ENCODE peak calls at places on chromosomes 1 and 21, in four cellular contexts. Y, M, B and R are unnamed samples.

GRCh38 chr1:185679220-185679619 is 55.0 kb upstream of the HMCN1 start:
- DNase-seq in Y (no peak), M (no peak), B (no peak), R (no peak)

GRCh38 chr1:26010800-26011199 is 10.8 kb upstream of the EXTL1 start:
- DNase-seq in Y (no peak), M (no peak), B (no peak), R (no peak)

GRCh38 chr1:224498574-224499170 is 64.1 kb upstream of the WDR26 start:
- DNase-seq in Y (peak; percentile 24), M (no peak), B (peak; percentile 98), R (peak; percentile 88)

GRCh38 chr1:210687582-210688279 is 359.0 kb downstream of the HHAT start:
- DNase-seq in Y (no peak), M (no peak), B (no peak), R (no peak)

GRCh38 chr1:210792703-210793102 is 341.2 kb downstream of the KCNH1 start:
- DNase-seq in Y (no peak), M (no peak), B (no peak), R (peak; percentile 65)

GRCh38 chr1:151510020-151510405 is 1.2 kb upstream of the CGN start:
- DNase-seq in Y (no peak), M (no peak), B (peak; percentile 85), R (no peak)

GRCh38 chr21:45378258-45378966 is 26.6 kb upstream of the COL18A1 start:
- DNase-seq in Y (peak; percentile 17), M (no peak), B (peak; percentile 71), R (no peak)

GRCh38 chr1:66333463-66334232 is 200.3 kb upstream of the SGIP1 start:
- DNase-seq in Y (no peak), M (no peak), B (no peak), R (no peak)

GRCh38 chr21:37986751-37987399 is 70.6 kb upstream of the KCNJ6 start:
- DNase-seq in Y (no peak), M (no peak), B (no peak), R (no peak)

GRCh38 chr1:212292250-212292924 is 7.2 kb downstream of the PPP2R5A start:
- DNase-seq in Y (no peak), M (no peak), B (no peak), R (no peak)

GRCh38 chr21:17250651-17251294 is 262.1 kb upstream of the CXADR start:
- DNase-seq in Y (no peak), M (no peak), B (no peak), R (no peak)

GRCh38 chr1:8217011-8217711 is 100.8 kb upstream of the SLC45A1 start:
- DNase-seq in Y (peak; percentile 56), M (no peak), B (no peak), R (no peak)

GRCh38 chr1:197321821-197322220 is 53.8 kb downstream of the CRB1 start:
- DNase-seq in Y (no peak), M (no peak), B (no peak), R (no peak)

GRCh38 chr1:106435269-106435668 is 621.2 kb upstream of the PRMT6 start:
- DNase-seq in Y (no peak), M (no peak), B (no peak), R (no peak)

GRCh38 chr21:46144464-46145070 is 10.8 kb downstream of the FTCD start:
- DNase-seq in Y (peak; percentile 17), M (no peak), B (no peak), R (no peak)

GRCh38 chr1:165900576-165901380 is 73.4 kb downstream of the UCK2 start:
- DNase-seq in Y (no peak), M (no peak), B (no peak), R (no peak)

GRCh38 chr1:159228554-159228953 is 23.9 kb downstream of the ACKR1 start:
- DNase-seq in Y (no peak), M (no peak), B (no peak), R (no peak)

GRCh38 chr1:29709711-29710169 is 473.4 kb downstream of the PTPRU start:
- DNase-seq in Y (no peak), M (no peak), B (no peak), R (no peak)

GRCh38 chr1:23249785-23250184 is 32.5 kb upstream of the HTR1D start:
- DNase-seq in Y (no peak), M (no peak), B (no peak), R (no peak)

GRCh38 chr1:180530501-180530900 is 28.1 kb upstream of the ACBD6 start:
- DNase-seq in Y (no peak), M (no peak), B (no peak), R (peak; percentile 79)

GRCh38 chr1:178599745-178600144 is 86.8 kb downstream of the TEX35 start:
- DNase-seq in Y (no peak), M (no peak), B (no peak), R (no peak)

GRCh38 chr1:59498640-59499039 is 201.7 kb downstream of the FGGY start:
- DNase-seq in Y (no peak), M (no peak), B (no peak), R (no peak)

GRCh38 chr1:173963477-173963876 is 46.4 kb upstream of the SERPINC1 start:
- DNase-seq in Y (no peak), M (no peak), B (no peak), R (no peak)

GRCh38 chr1:46061146-46061545 is 71.3 kb downstream of the PIK3R3 start:
- DNase-seq in Y (no peak), M (no peak), B (no peak), R (no peak)

GRCh38 chr1:67888208-67888607 is 54.9 kb upstream of the GNG12 start:
- DNase-seq in Y (no peak), M (no peak), B (no peak), R (no peak)

DNA sequence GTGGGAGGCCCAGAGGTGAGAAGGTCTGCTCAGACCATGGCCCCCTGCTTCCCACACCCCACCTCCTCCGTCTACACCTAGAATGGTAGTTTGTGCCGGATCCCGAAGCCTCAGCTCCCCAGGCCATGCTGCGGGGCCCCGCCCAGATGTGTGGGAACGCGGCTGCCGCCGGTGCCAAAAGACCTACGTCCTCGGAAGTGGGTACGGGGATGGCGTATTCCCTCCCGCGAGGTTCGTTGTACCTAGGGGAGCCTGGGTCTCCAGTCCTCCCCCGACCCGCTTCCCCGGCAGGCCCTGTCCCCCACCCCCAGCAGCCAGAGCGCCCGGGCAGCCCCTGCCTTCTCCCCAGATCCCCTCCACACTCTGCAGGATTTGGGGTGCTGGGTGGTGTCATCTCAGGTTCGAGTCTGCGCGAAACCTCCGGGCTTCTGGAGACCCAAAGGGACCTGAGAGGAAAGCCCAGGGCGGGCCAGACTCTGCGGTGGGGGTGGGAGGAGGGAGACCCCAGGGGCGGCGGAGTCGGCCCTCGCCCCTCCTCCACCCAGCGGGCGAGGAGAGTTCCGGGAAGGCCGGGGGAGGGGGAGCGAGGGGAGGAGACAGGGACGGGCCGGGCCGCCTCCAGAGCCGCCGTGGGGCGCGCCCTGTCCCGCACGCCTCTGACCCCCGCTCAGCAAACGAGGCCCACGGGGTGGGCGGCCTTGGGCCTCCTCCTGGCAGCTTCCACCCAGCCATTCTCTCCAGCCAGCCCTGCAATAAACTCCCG is 6.2 kb upstream of the PRDM16 start:
- DNase-seq in Y (no peak), M (no peak), B (no peak), R (no peak)
- H3K4me3 ChIP-seq in Y (no peak overlapping the region), M (no peak overlapping the region), B (peak overlapping the region; percentile 47), R (no peak overlapping the region)

DNA sequence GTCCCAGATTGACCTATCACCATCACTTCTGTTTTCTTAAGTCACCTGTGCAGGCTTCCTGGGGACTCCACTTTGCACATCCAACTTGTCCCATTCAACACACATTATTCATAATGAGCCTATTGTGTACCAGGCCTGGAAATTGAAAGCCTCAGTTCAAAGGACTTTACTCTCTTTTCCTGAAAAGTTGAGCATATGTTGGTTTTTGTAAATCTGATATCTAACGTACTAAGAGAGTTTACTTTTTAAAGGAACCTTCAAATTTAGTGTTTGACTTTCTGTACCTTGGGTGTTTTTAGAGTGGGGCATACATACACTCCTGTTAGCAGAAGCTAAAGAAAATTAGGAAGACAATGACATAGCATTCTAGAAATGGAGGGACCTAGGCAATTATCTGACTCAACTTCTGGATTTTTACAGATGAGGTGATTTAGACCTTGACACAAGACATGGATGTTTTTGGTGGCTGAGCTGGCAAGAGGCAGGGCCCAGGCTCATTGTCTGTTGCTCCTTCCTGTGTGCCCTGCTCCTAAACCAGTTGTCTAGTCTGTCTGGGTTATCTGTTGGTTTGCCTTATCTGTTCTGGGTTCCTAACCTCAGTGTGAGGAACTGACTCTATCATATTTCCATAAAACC is 336.5 kb downstream of the RPS6KC1 start:
- DNase-seq in Y (no peak), M (no peak), B (no peak), R (no peak)
- H3K36me3 ChIP-seq in Y (no peaks in the 10 kb centered on the region), M (no peaks in the 10 kb centered on the region), B (no peaks in the 10 kb centered on the region), R (no peaks in the 10 kb centered on the region)

GRCh38 chr1:154778280-154778679 is 91.8 kb downstream of the KCNN3 start:
- DNase-seq in Y (no peak), M (no peak), B (no peak), R (no peak)
- H3K27me3 ChIP-seq in Y (no peaks in the 10 kb centered on the region), M (no peaks in the 10 kb centered on the region), B (no peaks in the 10 kb centered on the region), R (peaks cover 23% of the 10 kb centered on the region)

GRCh38 chr1:63051886-63052285 is 268.0 kb downstream of the ATG4C start:
- DNase-seq in Y (no peak), M (no peak), B (no peak), R (peak; percentile 67)

GRCh38 chr1:63054184-63054583 is 268.2 kb upstream of the FOXD3 start:
- DNase-seq in Y (no peak), M (no peak), B (no peak), R (no peak)

GRCh38 chr1:63049135-63049534 is 265.2 kb downstream of the ATG4C start:
- DNase-seq in Y (no peak), M (no peak), B (no peak), R (no peak)

GRCh38 chr1:63046539-63046938 is 262.6 kb downstream of the ATG4C start:
- DNase-seq in Y (no peak), M (no peak), B (no peak), R (no peak)

DNA sequence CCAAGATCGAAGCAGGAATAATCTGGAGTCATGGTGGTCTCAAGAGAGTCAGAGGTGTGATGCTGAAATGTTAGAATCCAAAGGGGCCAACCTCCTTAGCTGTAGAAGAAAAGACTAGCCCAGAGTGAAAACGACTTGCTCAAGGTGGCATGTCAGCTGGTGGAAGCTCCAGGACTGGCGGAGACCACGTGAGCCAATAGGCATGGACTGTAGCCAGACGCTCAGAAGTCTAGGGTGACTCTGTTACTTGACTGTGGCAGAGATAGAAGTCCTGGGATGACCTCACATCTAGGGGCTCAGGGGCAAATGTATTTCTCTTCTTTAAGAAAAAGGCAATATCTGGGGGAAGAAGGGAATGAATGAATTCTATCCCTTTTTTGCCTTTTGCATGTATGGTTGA is 267.4 kb downstream of the ATG4C start:
- DNase-seq in Y (no peak), M (no peak), B (no peak), R (no peak)
- H3K4me3 ChIP-seq in Y (no peak overlapping the region), M (no peak overlapping the region), B (no peak overlapping the region), R (no peak overlapping the region)